ENCODE peak calls at places on chromosome 22, in eight cellular contexts. One of them, this sample, is unnamed.

GRCh38 chr22:44391481-44392445 is 79.0 kb upstream of the SHISAL1 start:
- DNase-seq in IMR-90: no peak
- DNase-seq in GM12878: no peak
- DNase-seq in A549: no peak
- DNase-seq in SK-N-SH: no peak
- DNase-seq in HepG2: no peak
- DNase-seq in K562: no peak
- DNase-seq in H1: no peak
- DNase-seq in this sample: no peak

GRCh38 chr22:39746600-39747262 is 146.8 kb downstream of the ENTHD1 start:
- DNase-seq in IMR-90: no peak
- DNase-seq in GM12878: no peak
- DNase-seq in A549: no peak
- DNase-seq in SK-N-SH: no peak
- DNase-seq in HepG2: no peak
- DNase-seq in K562: no peak
- DNase-seq in H1: no peak
- DNase-seq in this sample: no peak

GRCh38 chr22:30978304-30978962 is 9.4 kb downstream of the TUG1 start:
- DNase-seq in IMR-90: no peak
- DNase-seq in GM12878: no peak
- DNase-seq in A549: no peak
- DNase-seq in SK-N-SH: no peak
- DNase-seq in HepG2: no peak
- DNase-seq in K562: no peak
- DNase-seq in H1: no peak
- DNase-seq in this sample: no peak

GRCh38 chr22:50084085-50084484 is 1.1 kb downstream of the MLC1 start:
- DNase-seq in IMR-90: no peak
- DNase-seq in GM12878: no peak
- DNase-seq in A549: no peak
- DNase-seq in SK-N-SH: peak; percentile 47
- DNase-seq in HepG2: no peak
- DNase-seq in K562: no peak
- DNase-seq in H1: no peak
- DNase-seq in this sample: no peak

GRCh38 chr22:22235564-22235963 is 9.0 kb upstream of the VPREB1 start:
- DNase-seq in IMR-90: no peak
- DNase-seq in GM12878: peak; percentile 17
- DNase-seq in A549: peak; percentile 27
- DNase-seq in SK-N-SH: peak; percentile 30
- DNase-seq in HepG2: no peak
- DNase-seq in K562: peak; percentile 83
- DNase-seq in H1: no peak
- DNase-seq in this sample: no peak

GRCh38 chr22:31247726-31248125 is 35.6 kb downstream of the LIMK2 start:
- DNase-seq in IMR-90: no peak
- DNase-seq in GM12878: no peak
- DNase-seq in A549: no peak
- DNase-seq in SK-N-SH: peak; percentile 75
- DNase-seq in HepG2: no peak
- DNase-seq in K562: no peak
- DNase-seq in H1: no peak
- DNase-seq in this sample: no peak

GRCh38 chr22:31329453-31330215 is 16.5 kb downstream of the PATZ1 start:
- DNase-seq in IMR-90: no peak
- DNase-seq in GM12878: no peak
- DNase-seq in A549: no peak
- DNase-seq in SK-N-SH: no peak
- DNase-seq in HepG2: no peak
- DNase-seq in K562: no peak
- DNase-seq in H1: no peak
- DNase-seq in this sample: no peak

GRCh38 chr22:44623771-44624510 is 78.1 kb upstream of the PRR5 start:
- DNase-seq in IMR-90: peak; percentile 22
- DNase-seq in GM12878: no peak
- DNase-seq in A549: peak; percentile 46
- DNase-seq in SK-N-SH: no peak
- DNase-seq in HepG2: no peak
- DNase-seq in K562: peak; percentile 36
- DNase-seq in H1: no peak
- DNase-seq in this sample: no peak

GRCh38 chr22:41491379-41492100 is 22.6 kb downstream of the ACO2 start:
- DNase-seq in IMR-90: peak; percentile 26
- DNase-seq in GM12878: no peak
- DNase-seq in A549: no peak
- DNase-seq in SK-N-SH: no peak
- DNase-seq in HepG2: no peak
- DNase-seq in K562: no peak
- DNase-seq in H1: no peak
- DNase-seq in this sample: no peak

GRCh38 chr22:29331213-29331612 is 15.7 kb upstream of the RASL10A start:
- DNase-seq in IMR-90: no peak
- DNase-seq in GM12878: no peak
- DNase-seq in A549: no peak
- DNase-seq in SK-N-SH: no peak
- DNase-seq in HepG2: no peak
- DNase-seq in K562: no peak
- DNase-seq in H1: no peak
- DNase-seq in this sample: no peak

GRCh38 chr22:47245286-47245685 is 482.8 kb downstream of the TBC1D22A start:
- DNase-seq in IMR-90: no peak
- DNase-seq in GM12878: no peak
- DNase-seq in A549: no peak
- DNase-seq in SK-N-SH: no peak
- DNase-seq in HepG2: no peak
- DNase-seq in K562: no peak
- DNase-seq in H1: no peak
- DNase-seq in this sample: no peak

GRCh38 chr22:39727541-39727940 is 157.0 kb downstream of the CACNA1I start:
- DNase-seq in IMR-90: peak; percentile 54
- DNase-seq in GM12878: no peak
- DNase-seq in A549: peak; percentile 16
- DNase-seq in SK-N-SH: no peak
- DNase-seq in HepG2: no peak
- DNase-seq in K562: no peak
- DNase-seq in H1: no peak
- DNase-seq in this sample: no peak

GRCh38 chr22:28801845-28802594 is 1.7 kb upstream of the XBP1 start:
- DNase-seq in IMR-90: no peak
- DNase-seq in GM12878: no peak
- DNase-seq in A549: no peak
- DNase-seq in SK-N-SH: no peak
- DNase-seq in HepG2: peak; percentile 87
- DNase-seq in K562: peak; percentile 76
- DNase-seq in H1: no peak
- DNase-seq in this sample: no peak

GRCh38 chr22:20818471-20818870 is 40.1 kb downstream of the PI4KA start:
- DNase-seq in IMR-90: no peak
- DNase-seq in GM12878: no peak
- DNase-seq in A549: no peak
- DNase-seq in SK-N-SH: no peak
- DNase-seq in HepG2: no peak
- DNase-seq in K562: no peak
- DNase-seq in H1: no peak
- DNase-seq in this sample: no peak

GRCh38 chr22:44881246-44881600 is 128.6 kb downstream of the PHF21B start:
- DNase-seq in IMR-90: no peak
- DNase-seq in GM12878: no peak
- DNase-seq in A549: no peak
- DNase-seq in SK-N-SH: no peak
- DNase-seq in HepG2: no peak
- DNase-seq in K562: no peak
- DNase-seq in H1: no peak
- DNase-seq in this sample: no peak

GRCh38 chr22:41062146-41062545 is 30.2 kb upstream of the EP300 start:
- DNase-seq in IMR-90: no peak
- DNase-seq in GM12878: no peak
- DNase-seq in A549: no peak
- DNase-seq in SK-N-SH: no peak
- DNase-seq in HepG2: no peak
- DNase-seq in K562: no peak
- DNase-seq in H1: no peak
- DNase-seq in this sample: no peak

GRCh38 chr22:49959782-49960158 is 802 bp upstream of the PIM3 start:
- DNase-seq in IMR-90: no peak
- DNase-seq in GM12878: no peak
- DNase-seq in A549: peak; percentile 39
- DNase-seq in SK-N-SH: peak; percentile 80
- DNase-seq in HepG2: peak; percentile 74
- DNase-seq in K562: no peak
- DNase-seq in H1: no peak
- DNase-seq in this sample: no peak

GRCh38 chr22:17095538-17095937 is 10.7 kb downstream of the IL17RA start:
- DNase-seq in IMR-90: no peak
- DNase-seq in GM12878: no peak
- DNase-seq in A549: no peak
- DNase-seq in SK-N-SH: peak; percentile 61
- DNase-seq in HepG2: no peak
- DNase-seq in K562: peak; percentile 31
- DNase-seq in H1: no peak
- DNase-seq in this sample: no peak

GRCh38 chr22:19430890-19431541 is 517 bp downstream of the HIRA start:
- DNase-seq in IMR-90: peak; percentile 19
- DNase-seq in GM12878: no peak
- DNase-seq in A549: peak; percentile 26
- DNase-seq in SK-N-SH: peak; percentile 62
- DNase-seq in HepG2: peak; percentile 39
- DNase-seq in K562: peak; percentile 82
- DNase-seq in H1: no peak
- DNase-seq in this sample: no peak

GRCh38 chr22:45968751-45969413 is 8.1 kb downstream of the WNT7B start:
- DNase-seq in IMR-90: peak; percentile 92
- DNase-seq in GM12878: no peak
- DNase-seq in A549: no peak
- DNase-seq in SK-N-SH: peak; percentile 24
- DNase-seq in HepG2: no peak
- DNase-seq in K562: no peak
- DNase-seq in H1: no peak
- DNase-seq in this sample: peak; percentile 50
- TF ChIP-seq RAD21 in IMR-90: no peak
- TF ChIP-seq RAD21 in GM12878: no peak
- TF ChIP-seq RAD21 in A549: peak; percentile 43
- TF ChIP-seq RAD21 in SK-N-SH: no peak
- TF ChIP-seq RAD21 in HepG2: no peak
- TF ChIP-seq RAD21 in K562: no peak
- TF ChIP-seq RAD21 in H1: no peak
- TF ChIP-seq RAD21 in this sample: no peak

GRCh38 chr22:32378703-32379272 is 21.1 kb downstream of the RFPL3 start:
- DNase-seq in IMR-90: peak; percentile 18
- DNase-seq in GM12878: no peak
- DNase-seq in A549: peak; percentile 56
- DNase-seq in SK-N-SH: peak; percentile 80
- DNase-seq in HepG2: peak; percentile 51
- DNase-seq in K562: peak; percentile 72
- DNase-seq in H1: no peak
- DNase-seq in this sample: peak; percentile 54

GRCh38 chr22:32380991-32381390 is 23.3 kb downstream of the RFPL3 start:
- DNase-seq in IMR-90: peak; percentile 27
- DNase-seq in GM12878: no peak
- DNase-seq in A549: no peak
- DNase-seq in SK-N-SH: no peak
- DNase-seq in HepG2: no peak
- DNase-seq in K562: no peak
- DNase-seq in H1: no peak
- DNase-seq in this sample: no peak

GRCh38 chr22:32375678-32376450 is 18.2 kb downstream of the RFPL3 start:
- DNase-seq in IMR-90: no peak
- DNase-seq in GM12878: no peak
- DNase-seq in A549: no peak
- DNase-seq in SK-N-SH: no peak
- DNase-seq in HepG2: no peak
- DNase-seq in K562: no peak
- DNase-seq in H1: no peak
- DNase-seq in this sample: no peak

DNA sequence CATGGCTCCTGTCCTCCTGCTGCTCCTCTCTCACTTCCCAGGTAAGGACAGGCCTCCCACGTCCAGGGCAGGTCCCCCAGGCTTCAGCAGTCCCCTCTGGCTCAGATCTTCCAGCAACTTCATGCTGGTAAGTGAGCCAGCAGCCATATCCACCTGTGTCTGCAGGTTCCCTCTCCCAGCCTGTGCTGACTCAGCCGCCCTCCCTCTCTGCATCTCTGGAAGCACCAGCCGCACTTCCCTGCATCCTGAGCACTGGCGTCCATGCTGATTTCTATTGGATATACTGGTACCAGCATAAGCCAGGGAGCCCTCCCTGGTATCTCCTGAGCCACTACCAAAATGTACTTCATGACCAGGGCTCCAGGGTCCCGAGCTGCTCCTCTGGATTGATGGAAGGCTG is 19.0 kb downstream of the RFPL3 start:
- DNase-seq in IMR-90: no peak
- DNase-seq in GM12878: no peak
- DNase-seq in A549: no peak
- DNase-seq in SK-N-SH: no peak
- DNase-seq in HepG2: no peak
- DNase-seq in K562: no peak
- DNase-seq in H1: no peak
- DNase-seq in this sample: no peak
- TF ChIP-seq RAD21 in IMR-90: no peak
- TF ChIP-seq RAD21 in GM12878: no peak
- TF ChIP-seq RAD21 in A549: no peak
- TF ChIP-seq RAD21 in SK-N-SH: no peak
- TF ChIP-seq RAD21 in HepG2: no peak
- TF ChIP-seq RAD21 in K562: no peak
- TF ChIP-seq RAD21 in H1: no peak
- TF ChIP-seq RAD21 in this sample: no peak

GRCh38 chr22:18145676-18146388 is 4.1 kb upstream of the USP18 start:
- DNase-seq in IMR-90: no peak
- DNase-seq in GM12878: no peak
- DNase-seq in A549: no peak
- DNase-seq in SK-N-SH: no peak
- DNase-seq in HepG2: no peak
- DNase-seq in K562: no peak
- DNase-seq in H1: no peak
- DNase-seq in this sample: no peak
- TF ChIP-seq RAD21 in IMR-90: no peak
- TF ChIP-seq RAD21 in GM12878: no peak
- TF ChIP-seq RAD21 in A549: no peak
- TF ChIP-seq RAD21 in SK-N-SH: no peak
- TF ChIP-seq RAD21 in HepG2: no peak
- TF ChIP-seq RAD21 in K562: no peak
- TF ChIP-seq RAD21 in H1: no peak
- TF ChIP-seq RAD21 in this sample: no peak

DNA sequence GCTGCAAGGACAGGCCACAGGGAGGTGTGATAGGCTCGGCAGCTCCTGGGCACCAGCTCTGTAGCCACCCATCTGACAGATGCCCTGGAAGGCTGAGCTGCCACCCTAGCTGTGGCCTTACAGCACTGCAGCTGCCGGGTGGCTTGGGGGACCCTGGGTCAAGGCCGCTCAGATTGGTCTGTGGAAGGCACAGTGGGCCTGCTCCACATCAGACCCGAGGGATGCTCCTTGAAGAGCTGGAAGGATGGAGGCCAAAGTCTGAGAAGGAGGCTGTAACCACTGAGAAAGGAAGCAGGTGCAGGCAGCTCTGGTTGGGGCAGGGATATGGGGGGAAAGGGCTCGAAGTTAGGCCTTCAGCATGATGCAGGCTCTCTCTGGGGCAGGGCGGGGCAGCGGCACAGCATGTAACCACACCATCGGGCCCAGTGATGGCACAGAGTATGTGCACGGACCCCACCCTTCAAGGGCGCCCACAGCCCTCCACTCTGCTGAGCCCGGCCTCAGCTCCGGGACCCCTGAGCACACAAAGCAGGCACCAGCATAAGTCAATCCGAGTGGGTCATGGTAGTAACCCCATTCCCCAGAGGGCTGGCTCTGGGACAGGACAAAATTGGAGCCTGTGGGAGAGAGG is 1511.3 kb downstream of the BRD1 start:
- DNase-seq in IMR-90: no peak
- DNase-seq in GM12878: no peak
- DNase-seq in A549: no peak
- DNase-seq in SK-N-SH: no peak
- DNase-seq in HepG2: no peak
- DNase-seq in K562: no peak
- DNase-seq in H1: no peak
- DNase-seq in this sample: no peak
- TF ChIP-seq RAD21 in IMR-90: no peak
- TF ChIP-seq RAD21 in GM12878: no peak
- TF ChIP-seq RAD21 in A549: no peak
- TF ChIP-seq RAD21 in SK-N-SH: no peak
- TF ChIP-seq RAD21 in HepG2: no peak
- TF ChIP-seq RAD21 in K562: no peak
- TF ChIP-seq RAD21 in H1: no peak
- TF ChIP-seq RAD21 in this sample: no peak